ENCODE peak calls at places on chromosomes 6 and 20, in ten cellular contexts. Z, L, I, X, B, F, M, N, U and Y are unnamed samples. For H3K9me3 and H3K27me3, the result is how much of the 10 kb centered on the place peaks cover.

GRCh38 chr6:3032986-3033385 is 33.3 kb downstream of the NQO2 start:
- DNase-seq in N (no peak), U (no peak), F (no peak), X (no peak), Z (peak), L (no peak), B (no peak), I (peak), M (no peak), Y (no peak)

GRCh38 chr20:42484335-42484734 is 705.4 kb downstream of the PTPRT start:
- DNase-seq in N (peak), F (no peak), U (no peak), X (no peak), Z (peak), L (no peak), M (no peak), B (peak), I (no peak), Y (no peak)

GRCh38 chr6:39302669-39303424 is 11.4 kb downstream of the KCNK17 start:
- DNase-seq in B (peak), I (peak), M (peak), Z (peak), X (peak), U (peak), N (peak), L (peak), F (peak), Y (no peak)

GRCh38 chr20:59650418-59650817 is 46.1 kb downstream of the PHACTR3 start:
- DNase-seq in M (no peak), I (no peak), L (no peak), F (no peak), U (no peak), B (no peak), Z (no peak), X (no peak), N (no peak), Y (no peak)

GRCh38 chr20:19017104-19017690 is 195.2 kb upstream of the SLC24A3 start:
- DNase-seq in M (no peak), F (no peak), Z (no peak), L (no peak), X (no peak), N (no peak), B (no peak), I (no peak), U (no peak), Y (no peak)

GRCh38 chr6:16319813-16320532 is 81.6 kb downstream of the GMPR start:
- DNase-seq in M (peak), U (peak), L (peak), F (peak), B (peak), X (peak), Z (peak), N (peak), I (peak), Y (peak)

GRCh38 chr6:88599561-88599960 is 363.9 kb downstream of the RNGTT start:
- DNase-seq in L (no peak), M (no peak), B (no peak), N (no peak), F (no peak), U (no peak), X (no peak), Z (no peak), I (no peak), Y (no peak)

GRCh38 chr20:24443436-24443835 is 26.0 kb upstream of the SYNDIG1 start:
- DNase-seq in N (no peak), F (no peak), L (no peak), I (no peak), B (no peak), U (no peak), M (no peak), Z (no peak), X (no peak), Y (peak)

GRCh38 chr6:46221221-46221793 is 50.5 kb upstream of the ENPP5 start:
- DNase-seq in M (no peak), N (no peak), X (peak), F (no peak), Z (peak), L (peak), U (no peak), B (no peak), I (peak), Y (no peak)

GRCh38 chr6:10465633-10466499 is 51.0 kb upstream of the TFAP2A start:
- DNase-seq in L (peak), I (peak), X (no peak), M (no peak), U (no peak), B (no peak), F (no peak), N (peak), Z (peak), Y (no peak)

GRCh38 chr20:48684501-48685041 is 143.2 kb downstream of the PREX1 start:
- DNase-seq in I (no peak), M (no peak), F (no peak), B (no peak), U (no peak), X (no peak), N (peak), Z (no peak), L (no peak), Y (no peak)

GRCh38 chr20:38049800-38050199 is 16.3 kb downstream of the RPRD1B start:
- DNase-seq in N (no peak), U (no peak), B (no peak), L (no peak), I (peak), M (no peak), F (no peak), Z (peak), X (no peak), Y (no peak)

GRCh38 chr6:108200631-108201030 is 34.8 kb downstream of the NR2E1 start:
- DNase-seq in U (no peak), M (no peak), I (peak), F (no peak), N (no peak), Z (no peak), L (no peak), X (no peak), B (no peak), Y (no peak)

GRCh38 chr6:81204741-81205140 is 547.7 kb downstream of the TENT5A start:
- DNase-seq in I (no peak), M (no peak), N (no peak), L (no peak), B (no peak), U (no peak), F (no peak), X (no peak), Z (peak), Y (no peak)

GRCh38 chr6:30829639-30830250 is 54.6 kb upstream of the DDR1 start:
- DNase-seq in X (no peak), N (no peak), M (no peak), L (no peak), I (no peak), U (no peak), Z (no peak), B (no peak), F (no peak), Y (no peak)

GRCh38 chr6:31396422-31397152 is 6.8 kb upstream of the MICA start:
- DNase-seq in F (peak), N (peak), Z (peak), X (no peak), U (peak), L (peak), B (peak), M (peak), I (peak), Y (no peak)

GRCh38 chr6:38078671-38079070 is 259.1 kb downstream of the ZFAND3 start:
- DNase-seq in X (no peak), Z (no peak), U (no peak), N (no peak), I (peak), M (no peak), L (no peak), F (no peak), B (no peak), Y (no peak)

GRCh38 chr6:166572370-166573261 is 13.9 kb downstream of the RAMACL start:
- DNase-seq in X (no peak), B (no peak), F (no peak), I (peak), N (no peak), L (no peak), U (no peak), Z (peak), M (no peak), Y (no peak)

GRCh38 chr20:54219751-54220426 is 12.0 kb downstream of the PFDN4 start:
- DNase-seq in N (no peak), Z (peak), F (no peak), U (no peak), I (peak), X (no peak), B (no peak), M (no peak), L (peak), Y (no peak)

GRCh38 chr6:8481727-8482126 is 46.4 kb upstream of the SLC35B3 start:
- DNase-seq in B (no peak), L (peak), X (no peak), N (no peak), I (no peak), U (no peak), F (no peak), M (no peak), Z (peak), Y (no peak)

GRCh38 chr20:17431621-17432364 is 99.4 kb downstream of the BFSP1 start:
- DNase-seq in L (peak), N (peak), Z (peak), F (peak), X (no peak), M (peak), U (peak), I (peak), B (peak), Y (no peak)

GRCh38 chr6:143964667-143965066 is 43.4 kb downstream of the PLAGL1 start:
- DNase-seq in U (no peak), L (no peak), B (no peak), N (no peak), Z (no peak), F (no peak), I (peak), X (no peak), M (no peak), Y (no peak)

GRCh38 chr6:26016326-26017275 is 54.0 kb downstream of the TRIM38 start:
- DNase-seq in Z (peak), F (no peak), U (peak), M (peak), I (peak), N (no peak), B (peak), L (no peak), X (no peak), Y (no peak)

GRCh38 chr6:17169701-17170100 is 67.9 kb downstream of the STMND1 start:
- DNase-seq in F (no peak), I (no peak), M (no peak), U (no peak), Z (no peak), N (no peak), X (no peak), B (no peak), L (no peak), Y (no peak)

GRCh38 chr6:97674802-97675201 is 391.8 kb upstream of the MMS22L start:
- DNase-seq in I (peak), N (no peak), U (no peak), X (no peak), F (no peak), Z (peak), M (no peak), L (no peak), B (no peak), Y (no peak)
- H3K9me3 ChIP-seq in I (under half), N (under half), U (under half), X (under half), F (under half), Z (under half), M (under half), L (under half), B (under half), Y (under half)

GRCh38 chr6:281469-282103 is 10.7 kb upstream of the DUSP22 start:
- DNase-seq in X (no peak), Z (no peak), B (no peak), U (no peak), N (no peak), L (no peak), F (no peak), I (no peak), M (no peak), Y (no peak)
- H3K27me3 ChIP-seq in X (under half), Z (under half), B (under half), U (under half), N (under half), L (under half), F (under half), I (under half), M (under half), Y (under half)

GRCh38 chr6:159434410-159434809 is 258.6 kb downstream of the SOD2 start:
- DNase-seq in B (no peak), F (no peak), I (no peak), U (no peak), M (no peak), X (no peak), L (no peak), Z (no peak), N (no peak), Y (no peak)
- H3K9me3 ChIP-seq in B (under half), F (under half), I (under half), U (under half), M (under half), X (under half), L (under half), Z (under half), N (under half), Y (under half)

GRCh38 chr20:61414455-61414991 is 162.5 kb downstream of the CDH4 start:
- DNase-seq in F (no peak), B (no peak), Z (no peak), M (no peak), N (no peak), U (no peak), I (no peak), L (no peak), X (no peak), Y (no peak)

GRCh38 chr20:61413752-61414151 is 161.7 kb downstream of the CDH4 start:
- DNase-seq in L (no peak), X (no peak), I (no peak), Z (no peak), F (no peak), N (no peak), B (no peak), M (no peak), U (no peak), Y (no peak)

GRCh38 chr20:61417221-61417941 is 165.3 kb downstream of the CDH4 start:
- DNase-seq in B (no peak), U (no peak), I (no peak), F (no peak), N (no peak), L (no peak), X (no peak), Z (no peak), M (no peak), Y (no peak)

GRCh38 chr20:61419010-61419409 is 166.9 kb downstream of the CDH4 start:
- DNase-seq in M (no peak), L (no peak), N (no peak), X (no peak), B (no peak), Z (no peak), I (no peak), F (no peak), U (no peak), Y (no peak)

DNA sequence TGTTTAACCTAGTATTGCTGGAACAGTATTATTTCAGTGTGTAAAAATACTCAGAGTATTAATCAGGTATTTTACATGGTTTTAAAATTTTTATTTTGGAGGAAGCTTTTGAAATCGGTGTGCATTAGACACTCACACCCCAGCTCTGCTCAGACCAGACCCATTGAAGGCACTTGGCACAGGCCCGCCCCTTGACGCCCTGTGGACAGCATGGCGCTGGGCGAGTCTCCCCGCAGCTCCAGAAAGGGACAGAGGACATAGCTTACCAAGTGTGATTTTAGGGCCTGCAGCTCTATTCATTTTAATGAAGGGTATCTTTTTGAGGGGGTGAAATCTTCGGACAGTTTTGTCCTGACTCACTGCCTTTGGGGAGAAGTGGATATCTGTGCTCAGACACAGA is 164.5 kb downstream of the CDH4 start:
- DNase-seq in F (no peak), L (no peak), U (no peak), M (no peak), X (no peak), Z (no peak), N (no peak), I (no peak), B (no peak), Y (no peak)
- H3K27me3 ChIP-seq in F (under half), L (under half), U (under half), M (under half), X (under half), Z (under half), N (under half), I (under half), B (under half), Y (under half)

GRCh38 chr6:168574699-168575195 is 133.8 kb downstream of the SMOC2 start:
- DNase-seq in B (peak), X (no peak), U (peak), L (no peak), Z (no peak), N (peak), F (no peak), I (no peak), M (peak), Y (peak)

GRCh38 chr6:168575346-168576098 is 134.5 kb downstream of the SMOC2 start:
- DNase-seq in F (no peak), Z (no peak), L (no peak), M (no peak), I (no peak), N (no peak), B (no peak), U (no peak), X (no peak), Y (no peak)

GRCh38 chr6:168577496-168577895 is 136.5 kb downstream of the SMOC2 start:
- DNase-seq in I (no peak), N (no peak), X (no peak), F (no peak), M (no peak), Z (no peak), U (no peak), B (no peak), L (no peak), Y (peak)

GRCh38 chr6:168578036-168578435 is 137.1 kb downstream of the SMOC2 start:
- DNase-seq in X (no peak), B (peak), L (no peak), U (no peak), M (no peak), N (no peak), I (no peak), F (no peak), Z (no peak), Y (no peak)

GRCh38 chr6:168576388-168576787 is 135.4 kb downstream of the SMOC2 start:
- DNase-seq in N (no peak), Z (no peak), L (no peak), X (no peak), F (no peak), M (no peak), I (no peak), U (no peak), B (no peak), Y (no peak)
- H3K9me3 ChIP-seq in N (under half), Z (under half), L (under half), X (under half), F (under half), M (under half), I (half or more), U (under half), B (under half), Y (under half)

GRCh38 chr6:1313364-1313754 is 1.5 kb downstream of the FOXQ1 start:
- DNase-seq in M (no peak), B (no peak), N (no peak), Z (peak), U (no peak), I (no peak), L (no peak), X (no peak), F (no peak), Y (no peak)

GRCh38 chr6:1314617-1315016 is 2.7 kb downstream of the FOXQ1 start:
- DNase-seq in B (no peak), M (no peak), X (no peak), U (no peak), N (no peak), Z (no peak), F (no peak), L (no peak), I (no peak), Y (no peak)

GRCh38 chr6:1312444-1313363 is 806 bp downstream of the FOXQ1 start:
- DNase-seq in B (no peak), N (no peak), M (no peak), F (no peak), L (no peak), X (no peak), U (no peak), I (no peak), Z (peak), Y (no peak)

GRCh38 chr6:1315201-1315559 is 3.3 kb downstream of the FOXQ1 start:
- DNase-seq in I (no peak), U (no peak), L (no peak), M (no peak), Z (no peak), B (no peak), N (no peak), X (no peak), F (no peak), Y (no peak)

GRCh38 chr6:1313755-1314503 is 2.0 kb downstream of the FOXQ1 start:
- DNase-seq in M (no peak), I (no peak), B (no peak), L (no peak), N (no peak), Z (peak), F (no peak), X (no peak), U (no peak), Y (no peak)
- H3K27me3 ChIP-seq in M (under half), I (half or more), B (under half), L (under half), N (half or more), Z (under half), F (under half), X (under half), U (under half), Y (under half)

GRCh38 chr6:4817551-4817950 is 41.3 kb downstream of the CDYL start:
- DNase-seq in L (no peak), M (no peak), B (no peak), I (peak), X (no peak), U (no peak), F (no peak), N (no peak), Z (peak), Y (no peak)
- H3K9me3 ChIP-seq in L (under half), M (under half), B (under half), I (under half), X (under half), U (under half), F (under half), N (under half), Z (under half), Y (under half)